ENCODE peak calls at places on chromosomes 5 and 9, in eight cellular contexts. I, Q, Z, Y, C, K, P and J are unnamed samples.

GRCh38 chr9:92097997-92098482 is 17.2 kb downstream of the SPTLC1 start:
- DNase-seq in Y (peak), C (no peak), K (peak), Q (peak), Z (peak), I (peak), P (peak), J (no peak)

GRCh38 chr9:121154782-121155181 is 46.9 kb downstream of the RAB14 start:
- DNase-seq in P (no peak), Y (no peak), Q (no peak), Z (no peak), I (no peak), C (no peak), K (peak), J (no peak)

GRCh38 chr5:54093861-54094260 is 216.5 kb downstream of the ARL15 start:
- DNase-seq in K (peak), Y (no peak), I (peak), C (no peak), Q (no peak), Z (no peak), P (no peak), J (no peak)

GRCh38 chr9:134634190-134634589 is 7.4 kb upstream of the COL5A1 start:
- DNase-seq in K (no peak), Z (peak), Q (no peak), Y (peak), C (no peak), P (no peak), I (no peak), J (no peak)

GRCh38 chr5:54738118-54738972 is 220.8 kb downstream of the SNX18 start:
- DNase-seq in P (no peak), Z (no peak), I (no peak), C (no peak), K (peak), Q (no peak), Y (peak), J (no peak)

GRCh38 chr5:15620501-15620900 is 120.5 kb downstream of the FBXL7 start:
- DNase-seq in Q (no peak), P (no peak), Z (no peak), K (peak), I (no peak), C (peak), Y (no peak), J (no peak)

GRCh38 chr9:95349109-95350038 is 31.9 kb upstream of the FANCC start:
- DNase-seq in Q (peak), C (no peak), Y (no peak), I (no peak), Z (no peak), P (peak), K (no peak), J (no peak)

GRCh38 chr9:5518061-5518936 is 8.0 kb downstream of the PDCD1LG2 start:
- DNase-seq in K (no peak), C (no peak), Q (no peak), I (no peak), Y (no peak), Z (no peak), P (no peak), J (no peak)

GRCh38 chr5:138033275-138033808 is 463 bp upstream of the FAM13B start:
- DNase-seq in K (no peak), C (no peak), Y (no peak), Z (no peak), Q (peak), I (no peak), P (no peak), J (no peak)

GRCh38 chr9:34185778-34186551 is 7.1 kb downstream of the UBAP1 start:
- DNase-seq in K (peak), Z (no peak), I (peak), Q (no peak), C (peak), P (peak), Y (no peak), J (no peak)